ENCODE peak calls at places on chromosomes 16 and 17, in seven cellular contexts. B, Z, J, S, X, D and U are unnamed samples. For H3K4me1, the result is how much of the 10 kb centered on the place peaks cover.

GRCh38 chr16:50195276-50195675 is 42.2 kb downstream of the TENT4B start:
- DNase-seq in S (no peak), J (peak), X (peak), Z (no peak), B (no peak), D (no peak), U (no peak)

GRCh38 chr16:55835578-55835977 is 2.7 kb upstream of the CES1 start:
- DNase-seq in J (no peak), B (no peak), S (no peak), D (no peak), Z (no peak), X (no peak), U (no peak)

GRCh38 chr17:63798572-63799113 is 24.7 kb downstream of the DDX42 start:
- DNase-seq in S (no peak), D (peak), J (peak), Z (no peak), X (no peak), B (no peak), U (no peak)

GRCh38 chr17:45029096-45029495 is 22.3 kb downstream of the DCAKD start:
- DNase-seq in X (no peak), B (no peak), D (no peak), J (no peak), Z (no peak), S (no peak), U (no peak)

GRCh38 chr17:32302860-32303649 is 37.4 kb downstream of the RHBDL3 start:
- DNase-seq in Z (peak), B (peak), S (no peak), J (no peak), D (peak), X (no peak), U (no peak)

GRCh38 chr17:77948690-77949114 is 9.8 kb upstream of the TNRC6C start:
- DNase-seq in J (peak), X (peak), Z (peak), B (peak), D (no peak), S (no peak), U (no peak)

GRCh38 chr17:66098040-66098439 is 93.9 kb downstream of the CEP112 start:
- DNase-seq in J (peak), Z (no peak), D (no peak), X (no peak), S (no peak), B (no peak), U (no peak)

GRCh38 chr17:74259667-74260524 is 14.1 kb upstream of the DNAI2 start:
- DNase-seq in X (no peak), B (peak), S (no peak), J (no peak), D (peak), Z (peak), U (no peak)

GRCh38 chr16:69821844-69822173 is 59.7 kb downstream of the WWP2 start:
- DNase-seq in S (no peak), B (no peak), Z (no peak), J (no peak), D (no peak), X (no peak), U (no peak)

GRCh38 chr16:2969545-2970521 is 685 bp downstream of the PAQR4 start:
- DNase-seq in S (peak), J (peak), X (peak), B (peak), Z (peak), D (peak), U (no peak)

GRCh38 chr16:15822957-15823356 is 33.9 kb downstream of the MYH11 start:
- DNase-seq in D (no peak), Z (no peak), B (no peak), S (no peak), X (no peak), J (no peak), U (no peak)

GRCh38 chr17:40558651-40559015 is 6.6 kb downstream of the CCR7 start:
- DNase-seq in J (no peak), Z (no peak), B (no peak), S (no peak), X (no peak), D (no peak), U (no peak)

GRCh38 chr17:55420776-55421178 is 858 bp downstream of the MMD start:
- DNase-seq in D (peak), J (no peak), Z (peak), X (peak), S (peak), B (no peak), U (no peak)

GRCh38 chr17:35605753-35606152 is 18.6 kb downstream of the AP2B1 start:
- DNase-seq in J (peak), D (no peak), S (no peak), X (no peak), Z (no peak), B (no peak), U (no peak)

GRCh38 chr17:64028874-64029464 is 8.5 kb upstream of the ICAM2 start:
- DNase-seq in D (peak), S (peak), B (peak), Z (peak), X (peak), J (peak), U (peak)

GRCh38 chr16:22787456-22788189 is 26.3 kb upstream of the HS3ST2 start:
- DNase-seq in D (no peak), Z (no peak), S (no peak), B (no peak), X (no peak), J (peak), U (no peak)

GRCh38 chr16:55836158-55836611 is 3.3 kb upstream of the CES1 start:
- DNase-seq in B (no peak), Z (peak), D (no peak), S (no peak), J (no peak), X (no peak), U (no peak)

GRCh38 chr17:16872836-16873653 is 98.9 kb downstream of the TNFRSF13B start:
- DNase-seq in Z (peak), J (no peak), S (peak), X (peak), D (peak), B (peak), U (peak)

GRCh38 chr16:54201200-54201599 is 85.4 kb downstream of the IRX3 start:
- DNase-seq in S (no peak), D (no peak), B (no peak), Z (peak), J (no peak), X (no peak), U (no peak)

GRCh38 chr17:64343833-64344637 is 46.6 kb downstream of the PECAM1 start:
- DNase-seq in J (peak), S (peak), B (no peak), X (peak), Z (peak), D (no peak), U (peak)

GRCh38 chr17:29181226-29181625 is 1.0 kb upstream of the MYO18A start:
- DNase-seq in X (no peak), J (no peak), B (peak), S (no peak), D (no peak), Z (no peak), U (no peak)

GRCh38 chr16:82628741-82629140 is 2.0 kb downstream of the CDH13 start:
- DNase-seq in D (no peak), B (no peak), J (no peak), Z (no peak), S (no peak), X (peak), U (no peak)

DNA sequence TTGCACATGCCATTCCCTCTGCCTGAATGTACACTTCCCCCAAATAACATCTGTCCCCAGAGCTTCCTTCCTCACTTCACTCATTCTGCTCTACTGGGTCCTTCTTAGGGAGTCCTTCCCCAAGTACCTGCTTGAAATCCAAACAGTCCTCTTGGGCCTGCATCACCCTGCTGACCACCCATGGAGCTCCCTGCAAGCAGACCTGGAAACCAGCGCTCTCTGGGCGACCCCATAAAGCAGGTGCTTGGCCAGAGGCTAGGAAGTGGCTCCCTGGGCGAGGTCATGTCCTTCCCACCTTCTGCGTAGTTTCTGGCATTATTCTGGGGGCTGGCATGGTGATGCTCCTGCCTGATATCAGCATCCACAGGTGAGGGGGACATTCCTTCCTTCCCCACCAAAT is 12.2 kb upstream of the NTN1 start:
- DNase-seq in D (no peak), S (no peak), Z (no peak), X (no peak), J (no peak), B (no peak), U (no peak)
- H3K4me1 ChIP-seq in D (under half), S (under half), Z (under half), X (under half), J (under half), B (under half), U (under half)

DNA sequence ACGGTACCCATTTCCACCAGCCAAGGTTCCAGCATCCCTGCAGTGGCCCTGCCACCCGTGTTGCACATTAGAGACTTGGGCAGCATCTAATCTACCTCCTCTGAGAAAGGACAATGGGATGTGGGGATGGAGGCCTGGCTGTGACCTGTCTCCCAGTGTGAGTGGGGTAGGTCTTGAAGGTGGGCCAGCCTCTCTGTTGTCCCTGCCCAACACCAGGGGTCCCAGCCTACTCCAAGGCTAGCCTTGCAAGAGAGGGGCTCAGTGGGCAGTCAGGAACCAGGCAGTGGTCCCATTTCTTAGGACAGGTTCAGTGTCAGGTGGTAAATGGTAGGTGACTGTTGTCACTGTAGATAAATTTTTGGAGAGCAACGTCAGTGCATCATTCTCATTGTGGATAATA is 384.5 kb downstream of the SNX29 start:
- DNase-seq in X (no peak), Z (no peak), S (no peak), D (no peak), J (no peak), B (no peak), U (no peak)
- H3K4ac ChIP-seq in X (no peak), Z (no peak), S (no peak), D (no peak), J (no peak), B (no peak), U (no peak)

DNA sequence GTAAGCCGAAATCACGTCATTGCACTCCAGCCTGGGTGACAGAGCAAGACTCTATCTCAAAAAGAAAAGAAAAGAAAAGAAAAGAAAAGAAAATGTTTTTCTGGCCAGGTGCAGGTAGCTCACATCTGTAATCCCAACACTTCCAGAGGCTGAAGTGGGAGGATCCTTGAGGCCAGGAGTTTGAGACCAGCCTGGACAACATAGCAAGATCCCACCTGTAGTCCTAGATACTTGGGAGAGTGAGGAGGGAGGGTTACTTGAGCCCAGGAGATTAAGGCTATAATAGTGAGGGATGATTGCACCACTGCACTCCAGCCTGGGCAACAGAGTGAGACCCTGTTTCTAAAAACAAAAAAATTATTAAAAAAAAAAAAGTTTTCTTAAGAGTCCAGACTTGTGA is 2.5 kb upstream of the ATP5MC1 start:
- DNase-seq in X (no peak), D (no peak), J (no peak), B (no peak), Z (no peak), S (no peak), U (no peak)
- H2BK5ac ChIP-seq in X (no peak), D (no peak), J (no peak), B (no peak), Z (no peak), S (no peak), U (no peak)

GRCh38 chr16:29812754-29813643 is 1.0 kb downstream of the PRRT2 start:
- DNase-seq in D (no peak), X (no peak), Z (no peak), B (no peak), J (no peak), S (no peak), U (no peak)
- H3K4me1 ChIP-seq in D (half or more), X (half or more), Z (under half), B (under half), J (under half), S (half or more), U (under half)

DNA sequence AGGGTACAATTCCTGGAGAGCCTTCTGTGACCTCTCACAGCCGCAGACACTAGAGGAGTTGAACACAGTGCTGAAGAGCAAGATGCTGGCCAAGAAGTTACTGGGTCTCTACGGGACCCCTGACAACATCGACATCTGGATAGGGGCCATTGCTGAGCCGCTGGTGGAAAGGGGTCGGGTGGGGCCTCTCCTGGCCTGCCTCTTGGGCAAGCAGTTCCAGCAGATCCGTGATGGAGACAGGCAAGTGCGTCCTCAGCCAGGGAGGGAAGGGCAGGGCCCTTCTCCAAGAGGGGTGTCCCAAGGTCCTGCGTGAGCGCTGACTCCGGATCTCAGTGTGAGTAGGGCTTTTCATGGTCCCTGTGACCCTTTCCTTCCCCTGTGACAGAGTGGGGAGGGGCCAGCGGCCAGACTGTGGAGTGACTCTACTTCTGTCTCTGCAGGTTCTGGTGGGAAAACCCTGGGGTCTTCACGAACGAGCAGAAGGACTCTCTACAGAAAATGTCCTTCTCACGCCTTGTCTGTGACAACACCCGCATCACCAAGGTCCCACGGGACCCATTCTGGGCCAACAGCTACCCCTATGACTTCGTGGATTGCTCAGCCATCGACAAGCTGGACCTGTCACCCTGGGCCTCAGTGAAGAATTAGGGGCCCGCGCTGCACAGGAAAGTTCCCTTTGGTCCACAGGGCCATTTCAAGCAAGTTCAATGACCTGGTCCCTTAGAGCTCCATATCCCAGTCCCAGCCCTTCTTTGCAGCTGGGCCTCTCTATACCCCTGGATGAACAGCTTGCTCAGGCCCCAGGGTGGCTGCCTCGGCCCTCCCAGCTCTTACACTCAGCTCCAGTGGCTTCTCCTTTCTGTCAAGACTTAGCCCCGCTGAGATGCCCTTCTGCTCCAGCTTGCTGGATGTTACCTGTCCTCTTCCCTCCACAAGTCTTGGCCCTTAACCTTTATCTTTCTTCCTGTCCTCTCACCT is 13.1 kb downstream of the MPO start:
- DNase-seq in X (no peak), Z (no peak), J (no peak), D (peak), S (no peak), B (no peak), U (no peak)
- H3K4ac ChIP-seq in X (no peak), Z (no peak), J (no peak), D (no peak), S (no peak), B (no peak), U (no peak)

GRCh38 chr17:75830168-75831031 is 13.8 kb downstream of the UNC13D start:
- DNase-seq in B (peak), J (no peak), D (peak), S (peak), X (no peak), Z (peak), U (peak)
- H2BK5ac ChIP-seq in B (no peak), J (no peak), D (peak), S (no peak), X (no peak), Z (peak), U (no peak)

GRCh38 chr17:4314618-4315017 is 50.8 kb upstream of the ANKFY1 start:
- DNase-seq in J (no peak), X (no peak), D (no peak), S (no peak), Z (no peak), B (no peak), U (no peak)

GRCh38 chr17:4317648-4318047 is 48.8 kb downstream of the UBE2G1 start:
- DNase-seq in D (no peak), J (no peak), X (no peak), S (no peak), B (no peak), Z (no peak), U (no peak)

GRCh38 chr17:4318596-4318995 is 47.9 kb downstream of the UBE2G1 start:
- DNase-seq in J (peak), X (no peak), B (no peak), Z (no peak), D (no peak), S (no peak), U (no peak)

GRCh38 chr17:4318186-4318585 is 48.3 kb downstream of the UBE2G1 start:
- DNase-seq in J (no peak), S (no peak), Z (peak), D (no peak), X (no peak), B (no peak), U (no peak)

GRCh38 chr17:4316648-4317047 is 49.8 kb downstream of the UBE2G1 start:
- DNase-seq in D (no peak), J (no peak), X (no peak), Z (no peak), B (no peak), S (no peak), U (no peak)
- H3K4me1 ChIP-seq in D (under half), J (under half), X (under half), Z (under half), B (under half), S (under half), U (under half)